ENCODE peak calls at places on chromosomes 12 and 14, in five cellular contexts. One of them, this sample, is unnamed.
A peak's percentile ranks its signal among the peaks of the same experiment; 100 is the strongest.

GRCh38 chr14:70897475-70897874 is 9.8 kb upstream of the PCNX1 start:
- DNase-seq in GM10248: no peak
- DNase-seq in RWPE1: no peak
- DNase-seq in GM19239: no peak
- DNase-seq in GM23248: peak; percentile 91
- DNase-seq in this sample: peak; percentile 90

GRCh38 chr14:61561657-61562276 is 133.5 kb upstream of the HIF1A start:
- DNase-seq in GM10248: no peak
- DNase-seq in RWPE1: peak; percentile 84
- DNase-seq in GM19239: no peak
- DNase-seq in GM23248: peak; percentile 96
- DNase-seq in this sample: peak; percentile 96

GRCh38 chr12:45547822-45548221 is 181.7 kb upstream of the ARID2 start:
- DNase-seq in GM10248: peak; percentile 18
- DNase-seq in RWPE1: no peak
- DNase-seq in GM19239: no peak
- DNase-seq in GM23248: peak; percentile 6
- DNase-seq in this sample: no peak

GRCh38 chr14:69850736-69851112 is 28.5 kb upstream of the SMOC1 start:
- DNase-seq in GM10248: no peak
- DNase-seq in RWPE1: no peak
- DNase-seq in GM19239: no peak
- DNase-seq in GM23248: no peak
- DNase-seq in this sample: no peak

GRCh38 chr12:74382994-74383393 is 154.6 kb upstream of the ATXN7L3B start:
- DNase-seq in GM10248: no peak
- DNase-seq in RWPE1: no peak
- DNase-seq in GM19239: no peak
- DNase-seq in GM23248: no peak
- DNase-seq in this sample: no peak

GRCh38 chr12:49983892-49984291 is 11.1 kb downstream of the AQP6 start:
- DNase-seq in GM10248: peak; percentile 11
- DNase-seq in RWPE1: peak; percentile 68
- DNase-seq in GM19239: no peak
- DNase-seq in GM23248: peak; percentile 87
- DNase-seq in this sample: peak; percentile 84

GRCh38 chr12:65300679-65301349 is 22.3 kb downstream of the MSRB3 start:
- DNase-seq in GM10248: no peak
- DNase-seq in RWPE1: no peak
- DNase-seq in GM19239: no peak
- DNase-seq in GM23248: peak; percentile 40
- DNase-seq in this sample: peak; percentile 21

GRCh38 chr14:32349322-32349721 is 20.2 kb downstream of the AKAP6 start:
- DNase-seq in GM10248: no peak
- DNase-seq in RWPE1: no peak
- DNase-seq in GM19239: no peak
- DNase-seq in GM23248: no peak
- DNase-seq in this sample: no peak

GRCh38 chr12:25866586-25867378 is 91.7 kb upstream of the RASSF8 start:
- DNase-seq in GM10248: no peak
- DNase-seq in RWPE1: no peak
- DNase-seq in GM19239: no peak
- DNase-seq in GM23248: no peak
- DNase-seq in this sample: no peak

GRCh38 chr12:105409881-105410471 is 79.5 kb downstream of the C12orf75 start:
- DNase-seq in GM10248: no peak
- DNase-seq in RWPE1: no peak
- DNase-seq in GM19239: no peak
- DNase-seq in GM23248: peak; percentile 62
- DNase-seq in this sample: peak; percentile 82

GRCh38 chr14:80607430-80608200 is 333.9 kb downstream of the CEP128 start:
- DNase-seq in GM10248: no peak
- DNase-seq in RWPE1: no peak
- DNase-seq in GM19239: no peak
- DNase-seq in GM23248: no peak
- DNase-seq in this sample: peak; percentile 61

GRCh38 chr12:54416908-54417603 is 2.0 kb downstream of the ITGA5 start:
- DNase-seq in GM10248: no peak
- DNase-seq in RWPE1: peak; percentile 60
- DNase-seq in GM19239: no peak
- DNase-seq in GM23248: peak; percentile 40
- DNase-seq in this sample: peak; percentile 55

GRCh38 chr12:26274441-26275312 is 79.3 kb downstream of the SSPN start:
- DNase-seq in GM10248: peak; percentile 80
- DNase-seq in RWPE1: peak; percentile 91
- DNase-seq in GM19239: peak; percentile 52
- DNase-seq in GM23248: peak; percentile 99
- DNase-seq in this sample: peak; percentile 98

GRCh38 chr12:11344504-11344903 is 34.3 kb upstream of the PRB4 start:
- DNase-seq in GM10248: no peak
- DNase-seq in RWPE1: no peak
- DNase-seq in GM19239: no peak
- DNase-seq in GM23248: no peak
- DNase-seq in this sample: no peak

GRCh38 chr12:127722651-127723050 is 544.3 kb upstream of the TMEM132C start:
- DNase-seq in GM10248: no peak
- DNase-seq in RWPE1: no peak
- DNase-seq in GM19239: no peak
- DNase-seq in GM23248: no peak
- DNase-seq in this sample: no peak

GRCh38 chr14:38737657-38738056 is 365.4 kb downstream of the SEC23A start:
- DNase-seq in GM10248: no peak
- DNase-seq in RWPE1: no peak
- DNase-seq in GM19239: no peak
- DNase-seq in GM23248: no peak
- DNase-seq in this sample: no peak

GRCh38 chr12:104957388-104958008 is 592 bp downstream of the SLC41A2 start:
- DNase-seq in GM10248: no peak
- DNase-seq in RWPE1: no peak
- DNase-seq in GM19239: peak; percentile 17
- DNase-seq in GM23248: peak; percentile 55
- DNase-seq in this sample: peak; percentile 62

GRCh38 chr12:57939291-57939690 is 2.1 kb upstream of the ATP23 start:
- DNase-seq in GM10248: no peak
- DNase-seq in RWPE1: no peak
- DNase-seq in GM19239: no peak
- DNase-seq in GM23248: no peak
- DNase-seq in this sample: no peak

This sample was measured in adipocyte.